ENCODE peak calls at places on chromosome 17, in nine cellular contexts. W is sciatic nerve; I is activated CD4-positive, alpha-beta T cell treated with anti-CD3 and anti-CD28 coated beads, Interleukin-2, amount 10 ng/mL, durations not matched to agents 7 days and 5 days; E is fibroblast of lung; T is gastrocnemius medialis; D is non-pigmented ciliary epithelial cell; Y is NAMALWA; B is adipocyte; R is ACHN. K is an unnamed sample.

GRCh38 chr17:73412914-73413313 is 101.1 kb upstream of the CDC42EP4 start:
- DNase-seq in W (no peak), I (no peak), E (no peak), T (no peak), D (no peak), Y (no peak), B (no peak), R (no peak), K (no peak)

GRCh38 chr17:50847566-50847965 is 12.2 kb downstream of the WFIKKN2 start:
- DNase-seq in W (no peak), I (no peak), E (no peak), T (no peak), D (no peak), Y (no peak), B (no peak), R (no peak), K (no peak)

GRCh38 chr17:1958134-1958881 is 66.8 kb downstream of the RTN4RL1 start:
- DNase-seq in W (no peak), I (no peak), E (no peak), T (no peak), D (no peak), Y (no peak), B (no peak), R (no peak), K (no peak)

GRCh38 chr17:41773190-41773588 is 13.3 kb downstream of the JUP start:
- DNase-seq in W (no peak), I (no peak), E (peak; percentile 92), T (peak; percentile 62), D (peak; percentile 71), Y (no peak), B (peak; percentile 66), R (peak; percentile 87), K (peak; percentile 70)

GRCh38 chr17:14470417-14470816 is 169.5 kb downstream of the HS3ST3B1 start:
- DNase-seq in W (no peak), I (no peak), E (no peak), T (no peak), D (no peak), Y (no peak), B (no peak), R (no peak), K (no peak)

GRCh38 chr17:81317992-81318391 is 22.9 kb upstream of the SLC38A10 start:
- DNase-seq in W (no peak), I (no peak), E (no peak), T (no peak), D (no peak), Y (no peak), B (no peak), R (no peak), K (no peak)

GRCh38 chr17:50708050-50709000 is 611 bp upstream of the ANKRD40 start:
- DNase-seq in W (peak; percentile 44), I (peak; percentile 14), E (no peak), T (no peak), D (no peak), Y (peak; percentile 69), B (peak; percentile 43), R (no peak), K (peak; percentile 36)

GRCh38 chr17:70060415-70060814 is 14.6 kb upstream of the KCNJ16 start:
- DNase-seq in W (no peak), I (no peak), E (peak; percentile 58), T (no peak), D (no peak), Y (no peak), B (peak; percentile 47), R (no peak), K (no peak)

GRCh38 chr17:63697341-63698286 is 2.3 kb downstream of the LIMD2 start:
- DNase-seq in W (peak; percentile 75), I (peak; percentile 87), E (no peak), T (peak; percentile 52), D (no peak), Y (peak; percentile 93), B (peak; percentile 30), R (peak; percentile 58), K (peak; percentile 68)

GRCh38 chr17:57606111-57606875 is 138.8 kb downstream of the CCDC182 start:
- DNase-seq in W (no peak), I (no peak), E (no peak), T (peak; percentile 13), D (no peak), Y (peak; percentile 53), B (no peak), R (no peak), K (no peak)

GRCh38 chr17:56499799-56500388 is 93.6 kb upstream of the NOG start:
- DNase-seq in W (no peak), I (peak; percentile 33), E (peak; percentile 12), T (no peak), D (no peak), Y (peak; percentile 55), B (peak; percentile 48), R (peak; percentile 58), K (no peak)

K was measured in GM03348.